ENCODE peak calls at places on chromosomes 5 and 9, in eight cellular contexts. N is upper lobe of left lung, G is heart left ventricle, H is right lobe of liver, A is IMR-90, V is lower leg skin, J is breast epithelium, Q is A549. M is an unnamed sample.

GRCh38 chr5:167244583-167244982 is 1046.9 kb upstream of the WWC1 start:
- DNase-seq in A (no peak), J (no peak), G (no peak), H (no peak), Q (no peak), V (no peak), N (no peak), M (peak; percentile 8)

GRCh38 chr5:174312270-174312617 is 266.7 kb downstream of the NSG2 start:
- DNase-seq in Q (no peak), H (no peak), N (no peak), J (no peak), G (no peak), A (no peak), V (no peak), M (no peak)

GRCh38 chr9:120713257-120714087 is 798 bp downstream of the MEGF9 start:
- DNase-seq in J (no peak), A (no peak), H (peak; percentile 64), Q (no peak), V (no peak), G (peak; percentile 38), N (no peak), M (peak; percentile 40)

GRCh38 chr9:118644066-118644465 is 725.2 kb downstream of the BRINP1 start:
- DNase-seq in J (no peak), G (no peak), A (no peak), Q (no peak), H (no peak), N (no peak), V (no peak), M (no peak)

GRCh38 chr9:82681809-82682208 is 381.1 kb downstream of the RASEF start:
- DNase-seq in H (no peak), G (no peak), A (no peak), V (no peak), Q (no peak), J (no peak), N (no peak), M (no peak)

GRCh38 chr5:147746986-147747385 is 35.5 kb downstream of the JAKMIP2 start:
- DNase-seq in Q (no peak), A (no peak), H (no peak), V (no peak), N (no peak), G (no peak), J (no peak), M (no peak)

GRCh38 chr9:113582698-113583200 is 119.2 kb downstream of the RGS3 start:
- DNase-seq in V (no peak), Q (no peak), N (no peak), J (no peak), G (peak; percentile 6), H (no peak), A (no peak), M (no peak)

GRCh38 chr5:35852084-35852734 is 4.5 kb upstream of the IL7R start:
- DNase-seq in A (peak; percentile 43), J (no peak), N (peak; percentile 6), V (no peak), G (no peak), Q (peak; percentile 21), H (no peak), M (no peak)

GRCh38 chr5:61228229-61228628 is 66.0 kb upstream of the SMIM15 start:
- DNase-seq in A (no peak), H (no peak), Q (no peak), G (no peak), V (no peak), N (no peak), J (no peak), M (no peak)

GRCh38 chr9:37036237-37037136 is 2.4 kb upstream of the PAX5 start:
- DNase-seq in N (peak; percentile 87), J (no peak), G (peak; percentile 42), V (no peak), A (peak; percentile 12), Q (no peak), H (no peak), M (peak; percentile 58)

GRCh38 chr9:102434545-102434944 is 560.6 kb upstream of the CYLC2 start:
- DNase-seq in Q (no peak), V (no peak), H (no peak), J (no peak), G (no peak), A (no peak), N (no peak), M (no peak)

GRCh38 chr5:139236479-139236878 is 38.3 kb upstream of the SIL1 start:
- DNase-seq in G (no peak), J (no peak), N (no peak), H (no peak), V (no peak), Q (no peak), A (no peak), M (no peak)

GRCh38 chr5:121954086-121954485 is 7.7 kb upstream of the SRFBP1 start:
- DNase-seq in Q (no peak), H (no peak), G (no peak), V (no peak), J (no peak), A (no peak), N (peak; percentile 75), M (no peak)

GRCh38 chr9:89277454-89277853 is 33.5 kb upstream of the CKS2 start:
- DNase-seq in V (no peak), G (no peak), J (no peak), A (peak; percentile 49), H (no peak), Q (no peak), N (no peak), M (no peak)

GRCh38 chr5:135248801-135249231 is 150.2 kb downstream of the MACROH2A1 start:
- DNase-seq in A (no peak), H (peak; percentile 33), J (no peak), N (peak; percentile 30), Q (no peak), G (no peak), V (peak; percentile 9), M (no peak)

GRCh38 chr9:121781143-121781542 is 129.7 kb downstream of the DAB2IP start:
- DNase-seq in J (no peak), H (no peak), Q (no peak), V (no peak), N (no peak), A (no peak), G (no peak), M (no peak)

GRCh38 chr5:73312146-73312871 is 136.3 kb downstream of the FOXD1 start:
- DNase-seq in J (no peak), H (no peak), N (no peak), G (no peak), V (no peak), Q (peak; percentile 25), A (peak; percentile 96), M (peak; percentile 83)

GRCh38 chr9:21890696-21891095 is 88.3 kb downstream of the MTAP start:
- DNase-seq in H (no peak), J (no peak), N (no peak), Q (no peak), V (no peak), A (no peak), G (no peak), M (no peak)

GRCh38 chr9:137021574-137021978 is 6.5 kb downstream of the ABCA2 start:
- DNase-seq in G (no peak), N (no peak), A (no peak), J (no peak), H (no peak), Q (no peak), V (no peak), M (no peak)

GRCh38 chr5:53994148-53994547 is 316.2 kb downstream of the ARL15 start:
- DNase-seq in G (no peak), A (peak; percentile 80), N (no peak), V (no peak), Q (no peak), J (no peak), H (no peak), M (peak; percentile 23)

GRCh38 chr5:64921386-64921785 is 152.7 kb downstream of the CWC27 start:
- DNase-seq in N (no peak), Q (no peak), J (no peak), A (no peak), V (no peak), G (no peak), H (no peak), M (no peak)

GRCh38 chr5:17436766-17437221 is 61.2 kb upstream of the TAF11L2 start:
- DNase-seq in A (no peak), G (no peak), V (no peak), Q (no peak), N (no peak), J (no peak), H (no peak), M (peak; percentile 95)

GRCh38 chr9:21762064-21762463 is 40.4 kb upstream of the MTAP start:
- DNase-seq in A (no peak), J (no peak), G (no peak), N (no peak), H (no peak), V (no peak), Q (no peak), M (no peak)

DNA sequence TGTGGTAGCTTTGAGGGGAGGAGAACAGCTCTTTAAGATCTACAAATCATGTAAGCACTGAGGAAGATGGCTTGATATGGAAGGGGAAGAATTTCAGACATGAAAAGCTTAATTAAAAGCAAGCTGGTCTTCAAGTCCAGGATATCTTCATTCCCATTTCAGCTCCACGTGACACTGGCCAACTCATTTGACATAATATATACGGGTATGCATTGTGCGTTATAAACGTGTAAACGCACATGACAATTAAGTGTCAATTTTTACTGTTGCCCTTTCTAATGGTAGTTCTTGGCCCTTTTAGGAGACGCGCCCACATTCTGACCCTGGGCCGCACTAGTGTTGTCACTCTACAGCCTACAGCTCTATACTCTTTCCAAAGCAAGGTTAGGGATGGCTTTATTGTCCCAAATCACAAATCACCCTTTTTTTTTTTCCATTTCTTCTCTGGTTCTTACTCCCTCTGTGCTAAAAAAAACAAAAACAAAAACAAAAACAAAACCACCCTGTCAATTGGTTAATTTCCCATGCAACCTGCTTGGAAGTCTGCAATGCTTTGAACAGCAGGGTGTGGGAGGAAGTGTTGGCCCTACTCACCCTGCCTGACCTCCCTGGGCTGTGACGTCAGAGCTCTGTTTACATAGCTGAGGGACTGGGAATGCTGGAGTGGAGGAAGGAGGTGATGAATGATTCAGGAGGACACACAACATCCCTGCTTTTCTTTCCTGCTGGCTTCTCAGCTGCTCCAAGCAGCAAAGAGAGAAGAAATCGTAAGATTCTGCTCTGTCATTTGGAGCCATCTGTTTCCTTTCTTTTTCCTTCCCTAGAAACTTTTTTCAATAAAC is 19.3 kb downstream of the RFK start:
- DNase-seq in V (peak; percentile 48), N (no peak), J (peak; percentile 52), H (peak; percentile 82), A (peak; percentile 96), Q (peak; percentile 99), G (peak; percentile 88), M (no peak)
- TF ChIP-seq POLR2A in V (no peak), N (no peak), J (no peak), H (no peak), A (no peak), Q (no peak), G (no peak), M (no peak)

GRCh38 chr9:134329886-134330285 is 3.6 kb downstream of the RXRA start:
- DNase-seq in G (peak; percentile 52), A (no peak), J (no peak), V (no peak), H (peak; percentile 95), N (peak; percentile 43), Q (no peak), M (no peak)
- TF ChIP-seq POLR2A in G (no peak), A (no peak), J (no peak), V (no peak), H (peak; percentile 50), N (no peak), Q (no peak), M (no peak)

GRCh38 chr5:132470596-132470995 is 20.0 kb downstream of the IRF1 start:
- DNase-seq in A (no peak), J (no peak), G (no peak), V (no peak), H (no peak), Q (no peak), N (no peak), M (no peak)
- TF ChIP-seq POLR2A in A (no peak), J (no peak), G (no peak), V (no peak), H (no peak), Q (no peak), N (no peak), M (no peak)

GRCh38 chr5:171840066-171840465 is 54.4 kb downstream of the SMIM23 start:
- DNase-seq in J (no peak), Q (peak; percentile 27), V (no peak), A (no peak), N (no peak), H (no peak), G (no peak), M (peak; percentile 44)
- TF ChIP-seq POLR2A in J (no peak), Q (no peak), V (no peak), A (no peak), N (no peak), H (no peak), G (no peak), M (no peak)

M was measured in NB4.